ENCODE peak calls at places on chromosomes 11 and 22, in five cellular contexts. X is activated CD4-positive, CD25-positive, alpha-beta regulatory T cell treated with anti-CD3 and anti-CD28 coated beads, Interleukin-2, amount 50 U/mL, for 72 hours; P is left lung; I is NCI-H1105 treated with DMSO at 0.1 percent for 48 hours; Z is hepatocyte. M is an unnamed sample.

GRCh38 chr11:12019337-12019736 is 10.9 kb upstream of the DKK3 start:
- DNase-seq in X (no peak), P (no peak), I (no peak), Z (peak; percentile 47), M (no peak)

GRCh38 chr22:27937453-27937852 is 18.4 kb upstream of the PITPNB start:
- DNase-seq in X (no peak), P (no peak), I (no peak), Z (no peak), M (no peak)

GRCh38 chr22:45585946-45586540 is 83.4 kb downstream of the FBLN1 start:
- DNase-seq in X (no peak), P (no peak), I (no peak), Z (no peak), M (peak; percentile 27)

GRCh38 chr11:1873048-1873812 is 18.5 kb downstream of the PRR33 start:
- DNase-seq in X (no peak), P (peak; percentile 26), I (no peak), Z (no peak), M (peak; percentile 18)

GRCh38 chr11:2085251-2086066 is 53.7 kb downstream of the IGF2 start:
- DNase-seq in X (peak; percentile 25), P (no peak), I (no peak), Z (no peak), M (peak; percentile 28)

GRCh38 chr22:47043835-47044721 is 281.6 kb downstream of the TBC1D22A start:
- DNase-seq in X (no peak), P (peak; percentile 50), I (peak; percentile 90), Z (peak; percentile 30), M (peak; percentile 47)

GRCh38 chr11:96342131-96342970 is 644 bp downstream of the MAML2 start:
- DNase-seq in X (no peak), P (no peak), I (no peak), Z (no peak), M (no peak)

GRCh38 chr22:48351376-48352085 is 1476.1 kb downstream of the BRD1 start:
- DNase-seq in X (no peak), P (no peak), I (no peak), Z (no peak), M (no peak)

GRCh38 chr11:47565340-47566165 is at the start of gene PTPMT1:
- DNase-seq in X (peak; percentile 75), P (peak; percentile 72), I (peak; percentile 13), Z (peak; percentile 90), M (peak; percentile 89)

GRCh38 chr22:39125622-39126021 is 26.9 kb downstream of the CBX7 start:
- DNase-seq in X (no peak), P (no peak), I (no peak), Z (no peak), M (no peak)

GRCh38 chr11:101456812-101457211 is 127.0 kb downstream of the TRPC6 start:
- DNase-seq in X (no peak), P (no peak), I (peak; percentile 9), Z (peak; percentile 29), M (no peak)

GRCh38 chr11:44398266-44399045 is 88.5 kb upstream of the ALX4 start:
- DNase-seq in X (no peak), P (no peak), I (no peak), Z (no peak), M (no peak)

GRCh38 chr11:116696381-116696941 is 76.3 kb downstream of the BUD13 start:
- DNase-seq in X (no peak), P (no peak), I (no peak), Z (no peak), M (no peak)

GRCh38 chr11:93198221-93198650 is 445 bp upstream of the SLC36A4 start:
- DNase-seq in X (no peak), P (no peak), I (no peak), Z (no peak), M (no peak)

GRCh38 chr11:2109541-2110019 is 29.6 kb downstream of the IGF2 start:
- DNase-seq in X (no peak), P (no peak), I (no peak), Z (no peak), M (peak; percentile 45)

GRCh38 chr11:121429556-121429955 is 22.6 kb upstream of the SORL1 start:
- DNase-seq in X (no peak), P (no peak), I (no peak), Z (no peak), M (no peak)

GRCh38 chr11:97019754-97020153 is 629.9 kb downstream of the JRKL start:
- DNase-seq in X (no peak), P (no peak), I (no peak), Z (peak; percentile 7), M (no peak)

M was measured in lower lobe of right lung.